ENCODE peak calls at places on chromosomes 13 and 19, in five cellular contexts. V is C1 segment of cervical spinal cord; W is COR-L47; A is stimulated activated CD8-positive, alpha-beta memory T cell treated with anti-CD3 and anti-CD28 coated beads, Interleukin-4, amount 100 ng/mL, for 1 hour; U is activated T-cell treated with anti-CD3 and anti-CD28 coated beads for 1 hour. D is an unnamed sample.

GRCh38 chr19:19623383-19623782 is 4.6 kb downstream of the LPAR2 start:
- DNase-seq in U (no peak), V (no peak), A (no peak), W (no peak), D (no peak)

GRCh38 chr19:34676697-34677385 is at the start of gene SCGB2B2:
- DNase-seq in A (no peak), U (no peak), W (peak; percentile 86), V (no peak), D (no peak)

GRCh38 chr13:100608906-100609305 is 20.3 kb upstream of the GGACT start:
- DNase-seq in U (no peak), W (no peak), V (no peak), A (no peak), D (no peak)

GRCh38 chr13:31996611-31997010 is 35.0 kb upstream of the FRY start:
- DNase-seq in V (no peak), A (no peak), W (no peak), U (no peak), D (no peak)

GRCh38 chr13:50726164-50726563 is 117.3 kb downstream of the DLEU7 start:
- DNase-seq in W (no peak), A (no peak), V (no peak), U (no peak), D (no peak)

GRCh38 chr19:3119071-3119781 is 16.6 kb upstream of the GNA15 start:
- DNase-seq in A (no peak), U (no peak), V (no peak), W (no peak), D (no peak)

GRCh38 chr13:68749801-68750200 is 1357.8 kb upstream of the ATXN8OS start:
- DNase-seq in W (no peak), V (no peak), A (no peak), U (no peak), D (no peak)

GRCh38 chr19:8515317-8515716 is 1.4 kb upstream of the ZNF414 start:
- DNase-seq in W (no peak), U (peak; percentile 37), V (no peak), A (peak; percentile 26), D (no peak)

GRCh38 chr19:13181747-13182388 is 31.7 kb downstream of the IER2 start:
- DNase-seq in W (no peak), V (peak; percentile 27), A (no peak), U (no peak), D (no peak)

GRCh38 chr19:35226748-35227147 is 1.8 kb downstream of the FAM187B start:
- DNase-seq in V (no peak), U (no peak), A (no peak), W (no peak), D (no peak)

GRCh38 chr13:79194272-79194671 is 211.8 kb downstream of the RBM26 start:
- DNase-seq in W (no peak), V (no peak), U (no peak), A (no peak), D (no peak)

GRCh38 chr13:20053016-20053415 is 94.5 kb downstream of the ZMYM2 start:
- DNase-seq in A (no peak), W (no peak), V (no peak), U (no peak), D (no peak)

GRCh38 chr13:111115841-111116500 is 861 bp downstream of the ARHGEF7 start:
- DNase-seq in W (peak; percentile 31), V (no peak), A (no peak), U (no peak), D (no peak)

GRCh38 chr13:113639661-113640262 is 18.2 kb downstream of the ATP4B start:
- DNase-seq in W (no peak), U (no peak), A (no peak), V (no peak), D (no peak)

GRCh38 chr19:45130236-45130635 is 30.5 kb downstream of the NKPD1 start:
- DNase-seq in U (no peak), W (no peak), V (no peak), A (no peak), D (no peak)

GRCh38 chr13:112696001-112696868 is 6.4 kb downstream of the ATP11A start:
- DNase-seq in W (no peak), U (no peak), A (no peak), V (no peak), D (no peak)

GRCh38 chr19:12985049-12985776 is 10.1 kb upstream of the NFIX start:
- DNase-seq in U (no peak), W (peak; percentile 77), A (peak; percentile 19), V (peak; percentile 80), D (peak; percentile 82)

GRCh38 chr13:86813198-86813597 is 858.0 kb upstream of the SLITRK5 start:
- DNase-seq in A (no peak), V (no peak), W (no peak), U (no peak), D (no peak)

GRCh38 chr19:34254552-34255432 is at the start of gene GARRE1:
- DNase-seq in U (peak; percentile 7), A (peak; percentile 68), V (peak; percentile 69), W (peak; percentile 52), D (peak; percentile 94)

GRCh38 chr19:17977073-17977472 is 10.2 kb downstream of the KCNN1 start:
- DNase-seq in U (no peak), V (no peak), W (no peak), A (no peak), D (no peak)

GRCh38 chr19:35509861-35510625 is 3.4 kb downstream of the DMKN start:
- DNase-seq in U (peak; percentile 73), W (peak; percentile 29), A (peak; percentile 58), V (peak; percentile 46), D (peak; percentile 98)

GRCh38 chr13:112545866-112546265 is 42.1 kb downstream of the TUBGCP3 start:
- DNase-seq in V (no peak), W (no peak), A (no peak), U (no peak), D (no peak)

GRCh38 chr19:12726988-12727316 is 3.2 kb upstream of the TNPO2 start:
- DNase-seq in U (no peak), W (no peak), V (no peak), A (no peak), D (no peak)

GRCh38 chr13:34547929-34548328 is 394.1 kb upstream of the NBEA start:
- DNase-seq in U (no peak), V (no peak), A (no peak), W (no peak), D (no peak)

GRCh38 chr19:8396563-8397203 is 6.5 kb downstream of the RAB11B start:
- DNase-seq in U (peak; percentile 52), W (no peak), V (peak; percentile 70), A (peak; percentile 40), D (peak; percentile 41)

GRCh38 chr19:33376423-33376822 is 2.9 kb downstream of the CEBPG start:
- DNase-seq in W (no peak), U (no peak), A (no peak), V (no peak), D (peak; percentile 67)

GRCh38 chr19:6568010-6568411 is 22.9 kb downstream of the CD70 start:
- DNase-seq in U (no peak), W (no peak), A (no peak), V (no peak), D (no peak)

GRCh38 chr13:94192576-94192975 is 286.9 kb downstream of the DCT start:
- DNase-seq in W (peak; percentile 6), V (no peak), U (no peak), A (no peak), D (no peak)

GRCh38 chr13:32495429-32495828 is 43.2 kb downstream of the N4BP2L2 start:
- DNase-seq in W (no peak), A (no peak), U (no peak), V (no peak), D (no peak)

GRCh38 chr19:45499196-45500180 is 1.2 kb downstream of the PPM1N start:
- DNase-seq in A (no peak), W (no peak), V (no peak), U (peak; percentile 42), D (peak; percentile 62)

GRCh38 chr19:45508931-45509691 is 1.8 kb downstream of the VASP start:
- DNase-seq in V (peak; percentile 25), W (peak; percentile 48), A (no peak), U (no peak), D (peak; percentile 76)

GRCh38 chr13:112840472-112841302 is 128.3 kb upstream of the MCF2L start:
- DNase-seq in U (no peak), W (no peak), V (no peak), A (no peak), D (no peak)